ENCODE peak calls at places on chromosome 13, in six cellular contexts. Z, O, K, C, J and L are unnamed samples.

GRCh38 chr13:91155512-91156114 is 191.9 kb upstream of the MIR17HG start:
- DNase-seq in O (no peak), Z (no peak), K (no peak), J (no peak), C (no peak), L (no peak)

GRCh38 chr13:98279473-98280175 is 102.6 kb upstream of the RNF113B start:
- DNase-seq in K (peak), C (peak), O (no peak), J (no peak), Z (no peak), L (no peak)

GRCh38 chr13:20991741-20992520 is 69.5 kb downstream of the LATS2 start:
- DNase-seq in Z (no peak), K (no peak), C (no peak), O (no peak), J (no peak), L (no peak)

GRCh38 chr13:113861433-113862030 is 2.3 kb downstream of the GAS6 start:
- DNase-seq in C (no peak), Z (peak), O (peak), K (peak), J (no peak), L (no peak)

GRCh38 chr13:68676513-68677115 is 1431.0 kb upstream of the ATXN8OS start:
- DNase-seq in O (no peak), K (no peak), C (no peak), J (no peak), Z (no peak), L (no peak)

GRCh38 chr13:56700324-56700723 is 440.4 kb upstream of the PRR20A start:
- DNase-seq in K (no peak), Z (no peak), O (no peak), J (no peak), C (no peak), L (no peak)

GRCh38 chr13:85431720-85432119 is 367.5 kb downstream of the SLITRK6 start:
- DNase-seq in Z (no peak), O (no peak), J (no peak), K (no peak), C (no peak), L (no peak)

GRCh38 chr13:46595136-46595917 is 42.4 kb downstream of the LRCH1 start:
- DNase-seq in O (no peak), K (no peak), C (no peak), J (no peak), Z (no peak), L (no peak)

GRCh38 chr13:73937420-73937819 is 196.8 kb downstream of the KLF12 start:
- DNase-seq in Z (no peak), K (no peak), J (no peak), O (no peak), C (no peak), L (no peak)

GRCh38 chr13:73697166-73697565 is 437.0 kb downstream of the KLF12 start:
- DNase-seq in J (no peak), C (no peak), O (no peak), Z (no peak), K (no peak), L (no peak)

GRCh38 chr13:51311271-51311670 is 28.2 kb upstream of the SERPINE3 start:
- DNase-seq in K (no peak), O (no peak), Z (no peak), J (no peak), C (no peak), L (no peak)

DNA sequence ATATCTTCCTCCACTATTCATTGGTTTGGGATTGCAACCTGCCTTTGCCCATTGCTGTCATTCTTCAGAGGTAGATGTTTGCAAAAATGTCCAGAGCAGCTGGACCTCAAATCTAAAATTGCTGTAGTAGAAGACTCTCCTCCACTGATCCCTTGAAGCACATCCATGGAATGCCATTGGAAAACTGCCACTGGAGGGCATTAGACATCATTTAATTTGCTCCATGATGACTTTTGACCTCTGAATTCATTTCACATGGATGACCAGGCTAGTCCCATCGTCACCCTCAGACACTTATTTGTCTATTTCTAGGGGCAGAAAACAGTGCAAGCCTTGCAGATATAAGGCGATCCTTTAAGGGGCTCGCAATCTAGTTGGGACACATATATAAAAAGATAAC is 33.9 kb upstream of the FLT1 start:
- DNase-seq in C (no peak), K (no peak), J (no peak), Z (no peak), O (no peak), L (no peak)
- TF ChIP-seq TAF1 in C (no peak), K (no peak), J (no peak), Z (no peak), O (no peak), L (no peak)

GRCh38 chr13:54317722-54318121 is 1289.1 kb downstream of the OLFM4 start:
- DNase-seq in J (no peak), C (no peak), Z (no peak), K (no peak), O (no peak), L (no peak)
- TF ChIP-seq POLR2AphosphoS5 in J (no peak), C (no peak), Z (no peak), K (no peak), O (no peak), L (no peak)

GRCh38 chr13:76687467-76687866 is 198.7 kb downstream of the KCTD12 start:
- DNase-seq in C (no peak), J (no peak), K (no peak), O (no peak), Z (no peak), L (no peak)
- TF ChIP-seq TAF1 in C (no peak), J (no peak), K (no peak), O (no peak), Z (no peak), L (no peak)

DNA sequence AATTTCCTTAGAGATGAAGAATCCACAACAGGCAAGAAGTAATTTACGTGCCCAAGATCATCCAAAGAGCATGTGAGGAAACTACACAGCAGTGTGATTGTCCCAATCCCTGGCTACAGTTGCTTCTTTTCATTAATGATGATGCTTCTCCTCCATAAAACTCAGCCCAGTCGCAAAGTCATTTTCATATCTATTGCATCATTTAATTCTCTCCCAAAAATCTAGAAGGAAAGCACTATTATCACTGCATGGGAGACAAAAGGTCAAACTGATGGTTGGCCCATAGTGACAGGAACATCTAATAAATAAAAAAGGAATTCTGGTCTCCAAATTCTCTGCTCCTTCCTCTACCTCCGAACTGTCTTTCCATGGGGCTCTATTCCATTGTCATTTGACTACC is 103.5 kb upstream of the SERP2 start:
- DNase-seq in O (no peak), K (no peak), J (no peak), Z (no peak), C (no peak), L (no peak)
- TF ChIP-seq POLR2AphosphoS5 in O (no peak), K (no peak), J (no peak), Z (no peak), C (no peak), L (no peak)

GRCh38 chr13:24271611-24272451 is 37.5 kb upstream of the C1QTNF9 start:
- DNase-seq in Z (peak), C (peak), J (peak), O (no peak), K (peak), L (no peak)
- TF ChIP-seq TAF1 in Z (no peak), C (peak), J (no peak), O (no peak), K (no peak), L (peak)

GRCh38 chr13:111110054-111110453 is 5.1 kb upstream of the ARHGEF7 start:
- DNase-seq in O (no peak), J (no peak), Z (no peak), C (no peak), K (no peak), L (no peak)
- TF ChIP-seq POLR2AphosphoS5 in O (no peak), J (no peak), Z (no peak), C (no peak), K (no peak), L (no peak)

GRCh38 chr13:110483386-110483785 is 78.1 kb downstream of the RAB20 start:
- DNase-seq in J (no peak), K (no peak), O (no peak), C (no peak), Z (no peak), L (no peak)
- TF ChIP-seq TAF1 in J (no peak), K (no peak), O (no peak), C (no peak), Z (no peak), L (no peak)

GRCh38 chr13:66427330-66427990 is 802.7 kb downstream of the PCDH9 start:
- DNase-seq in O (no peak), K (no peak), C (no peak), J (no peak), Z (no peak), L (no peak)
- TF ChIP-seq POLR2AphosphoS5 in O (no peak), K (no peak), C (no peak), J (no peak), Z (no peak), L (no peak)

GRCh38 chr13:99655351-99656091 is 154.2 kb downstream of the TM9SF2 start:
- DNase-seq in K (no peak), C (no peak), O (no peak), Z (no peak), J (peak), L (no peak)
- TF ChIP-seq TAF1 in K (no peak), C (no peak), O (no peak), Z (no peak), J (no peak), L (no peak)

DNA sequence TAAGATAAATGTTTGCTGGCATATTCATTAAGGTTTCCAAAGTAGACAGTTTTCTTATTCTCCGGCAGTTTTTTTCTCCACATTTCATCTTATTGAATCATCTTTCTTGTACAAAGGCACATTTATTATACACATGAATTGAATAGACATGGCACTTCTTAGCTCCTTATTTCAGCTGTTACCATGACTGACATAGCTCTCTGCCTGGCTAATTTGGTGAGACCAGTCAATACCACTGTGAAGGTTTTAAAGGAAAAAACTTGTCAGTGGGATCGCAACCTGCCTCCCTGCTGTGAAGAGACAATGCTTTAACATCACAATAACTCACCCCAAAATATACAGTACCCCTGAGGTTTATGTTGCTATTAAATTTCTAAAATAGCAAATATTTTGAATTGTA is 285.0 kb upstream of the PCDH20 start:
- DNase-seq in J (no peak), O (no peak), C (no peak), Z (no peak), K (no peak), L (no peak)
- TF ChIP-seq POLR2AphosphoS5 in J (no peak), O (no peak), C (no peak), Z (no peak), K (no peak), L (no peak)